ENCODE peak calls at places on chromosome 1, in ten cellular contexts. One of them, this sample, is unnamed. For H3K4me1, the result is how much of the 10 kb centered on the place peaks cover.

GRCh38 chr1:6574818-6575217 is 5.0 kb upstream of the ZBTB48 start:
- DNase-seq in IMR-90: no peak
- DNase-seq in HCT116: no peak
- DNase-seq in psoas muscle: no peak
- DNase-seq in A549: no peak
- DNase-seq in OCI-LY7: no peak
- DNase-seq in thoracic aorta: no peak
- DNase-seq in ovary: no peak
- DNase-seq in pancreas: no peak
- DNase-seq in endodermal cell: no peak
- DNase-seq in this sample: no peak

GRCh38 chr1:207027221-207027777 is 5.3 kb downstream of the C1orf116 start:
- DNase-seq in IMR-90: peak
- DNase-seq in HCT116: peak
- DNase-seq in psoas muscle: no peak
- DNase-seq in A549: peak
- DNase-seq in OCI-LY7: no peak
- DNase-seq in thoracic aorta: no peak
- DNase-seq in ovary: no peak
- DNase-seq in pancreas: no peak
- DNase-seq in endodermal cell: no peak
- DNase-seq in this sample: peak

GRCh38 chr1:152960452-152961044 is 9.9 kb upstream of the SPRR4 start:
- DNase-seq in IMR-90: no peak
- DNase-seq in HCT116: no peak
- DNase-seq in psoas muscle: no peak
- DNase-seq in A549: no peak
- DNase-seq in OCI-LY7: no peak
- DNase-seq in thoracic aorta: no peak
- DNase-seq in ovary: no peak
- DNase-seq in pancreas: peak
- DNase-seq in endodermal cell: peak
- DNase-seq in this sample: no peak

GRCh38 chr1:21868482-21868881 is 56.4 kb downstream of the LDLRAD2 start:
- DNase-seq in IMR-90: no peak
- DNase-seq in HCT116: no peak
- DNase-seq in psoas muscle: peak
- DNase-seq in A549: no peak
- DNase-seq in OCI-LY7: no peak
- DNase-seq in thoracic aorta: no peak
- DNase-seq in ovary: no peak
- DNase-seq in pancreas: no peak
- DNase-seq in endodermal cell: no peak
- DNase-seq in this sample: no peak

GRCh38 chr1:3069491-3070303 is 694 bp downstream of the PRDM16 start:
- DNase-seq in IMR-90: peak
- DNase-seq in HCT116: peak
- DNase-seq in psoas muscle: peak
- DNase-seq in A549: peak
- DNase-seq in OCI-LY7: no peak
- DNase-seq in thoracic aorta: no peak
- DNase-seq in ovary: peak
- DNase-seq in pancreas: peak
- DNase-seq in endodermal cell: peak
- DNase-seq in this sample: no peak

GRCh38 chr1:34982820-34983376 is 2.2 kb downstream of the TMEM35B start:
- DNase-seq in IMR-90: no peak
- DNase-seq in HCT116: no peak
- DNase-seq in psoas muscle: no peak
- DNase-seq in A549: no peak
- DNase-seq in OCI-LY7: peak
- DNase-seq in thoracic aorta: no peak
- DNase-seq in ovary: no peak
- DNase-seq in pancreas: no peak
- DNase-seq in endodermal cell: no peak
- DNase-seq in this sample: no peak

GRCh38 chr1:47818682-47819502 is 178.3 kb downstream of the TRABD2B start:
- DNase-seq in IMR-90: no peak
- DNase-seq in HCT116: no peak
- DNase-seq in psoas muscle: peak
- DNase-seq in A549: no peak
- DNase-seq in OCI-LY7: no peak
- DNase-seq in thoracic aorta: no peak
- DNase-seq in ovary: no peak
- DNase-seq in pancreas: no peak
- DNase-seq in endodermal cell: no peak
- DNase-seq in this sample: no peak

GRCh38 chr1:25549273-25550154 is 6.1 kb downstream of the LDLRAP1 start:
- DNase-seq in IMR-90: peak
- DNase-seq in HCT116: peak
- DNase-seq in psoas muscle: peak
- DNase-seq in A549: no peak
- DNase-seq in OCI-LY7: peak
- DNase-seq in thoracic aorta: no peak
- DNase-seq in ovary: no peak
- DNase-seq in pancreas: peak
- DNase-seq in endodermal cell: peak
- DNase-seq in this sample: peak

GRCh38 chr1:14437410-14437913 is 161.0 kb upstream of the KAZN start:
- DNase-seq in IMR-90: no peak
- DNase-seq in HCT116: no peak
- DNase-seq in psoas muscle: no peak
- DNase-seq in A549: no peak
- DNase-seq in OCI-LY7: no peak
- DNase-seq in thoracic aorta: no peak
- DNase-seq in ovary: no peak
- DNase-seq in pancreas: no peak
- DNase-seq in endodermal cell: no peak
- DNase-seq in this sample: no peak

GRCh38 chr1:39574646-39575045 is 1.9 kb downstream of the PABPC4 start:
- DNase-seq in IMR-90: peak
- DNase-seq in HCT116: no peak
- DNase-seq in psoas muscle: peak
- DNase-seq in A549: no peak
- DNase-seq in OCI-LY7: no peak
- DNase-seq in thoracic aorta: no peak
- DNase-seq in ovary: no peak
- DNase-seq in pancreas: no peak
- DNase-seq in endodermal cell: no peak
- DNase-seq in this sample: no peak

GRCh38 chr1:240928265-240928664 is 316.3 kb upstream of the GREM2 start:
- DNase-seq in IMR-90: no peak
- DNase-seq in HCT116: no peak
- DNase-seq in psoas muscle: no peak
- DNase-seq in A549: no peak
- DNase-seq in OCI-LY7: no peak
- DNase-seq in thoracic aorta: no peak
- DNase-seq in ovary: no peak
- DNase-seq in pancreas: no peak
- DNase-seq in endodermal cell: no peak
- DNase-seq in this sample: no peak

GRCh38 chr1:179141592-179142244 is 59.8 kb downstream of the TOR3A start:
- DNase-seq in IMR-90: peak
- DNase-seq in HCT116: no peak
- DNase-seq in psoas muscle: no peak
- DNase-seq in A549: no peak
- DNase-seq in OCI-LY7: no peak
- DNase-seq in thoracic aorta: no peak
- DNase-seq in ovary: no peak
- DNase-seq in pancreas: no peak
- DNase-seq in endodermal cell: no peak
- DNase-seq in this sample: peak

GRCh38 chr1:59502009-59502691 is 205.3 kb downstream of the FGGY start:
- DNase-seq in IMR-90: no peak
- DNase-seq in HCT116: no peak
- DNase-seq in psoas muscle: no peak
- DNase-seq in A549: no peak
- DNase-seq in OCI-LY7: no peak
- DNase-seq in thoracic aorta: no peak
- DNase-seq in ovary: no peak
- DNase-seq in pancreas: no peak
- DNase-seq in endodermal cell: no peak
- DNase-seq in this sample: peak

GRCh38 chr1:15325375-15326085 is 78.5 kb downstream of the FHAD1 start:
- DNase-seq in IMR-90: no peak
- DNase-seq in HCT116: no peak
- DNase-seq in psoas muscle: no peak
- DNase-seq in A549: no peak
- DNase-seq in OCI-LY7: no peak
- DNase-seq in thoracic aorta: no peak
- DNase-seq in ovary: no peak
- DNase-seq in pancreas: no peak
- DNase-seq in endodermal cell: no peak
- DNase-seq in this sample: no peak

GRCh38 chr1:243526180-243526579 is 270.3 kb downstream of the SDCCAG8 start:
- DNase-seq in IMR-90: no peak
- DNase-seq in HCT116: no peak
- DNase-seq in psoas muscle: no peak
- DNase-seq in A549: no peak
- DNase-seq in OCI-LY7: no peak
- DNase-seq in thoracic aorta: no peak
- DNase-seq in ovary: no peak
- DNase-seq in pancreas: no peak
- DNase-seq in endodermal cell: no peak
- DNase-seq in this sample: no peak

GRCh38 chr1:210250665-210250997 is 18.0 kb downstream of the SERTAD4 start:
- DNase-seq in IMR-90: no peak
- DNase-seq in HCT116: no peak
- DNase-seq in psoas muscle: no peak
- DNase-seq in A549: peak
- DNase-seq in OCI-LY7: no peak
- DNase-seq in thoracic aorta: no peak
- DNase-seq in ovary: no peak
- DNase-seq in pancreas: no peak
- DNase-seq in endodermal cell: peak
- DNase-seq in this sample: no peak

GRCh38 chr1:8712413-8713229 is 104.8 kb downstream of the RERE start:
- DNase-seq in IMR-90: peak
- DNase-seq in HCT116: no peak
- DNase-seq in psoas muscle: no peak
- DNase-seq in A549: peak
- DNase-seq in OCI-LY7: peak
- DNase-seq in thoracic aorta: no peak
- DNase-seq in ovary: no peak
- DNase-seq in pancreas: no peak
- DNase-seq in endodermal cell: no peak
- DNase-seq in this sample: peak
- TF ChIP-seq CTCF in IMR-90: no peak
- TF ChIP-seq CTCF in HCT116: no peak
- TF ChIP-seq CTCF in psoas muscle: no peak
- TF ChIP-seq CTCF in A549: no peak
- TF ChIP-seq CTCF in OCI-LY7: no peak
- TF ChIP-seq CTCF in thoracic aorta: no peak
- TF ChIP-seq CTCF in ovary: no peak
- TF ChIP-seq CTCF in pancreas: no peak
- TF ChIP-seq CTCF in endodermal cell: no peak
- TF ChIP-seq CTCF in this sample: no peak

GRCh38 chr1:65791860-65792670 is 630 bp upstream of the PDE4B start:
- DNase-seq in IMR-90: peak
- DNase-seq in HCT116: no peak
- DNase-seq in psoas muscle: peak
- DNase-seq in A549: no peak
- DNase-seq in OCI-LY7: no peak
- DNase-seq in thoracic aorta: no peak
- DNase-seq in ovary: no peak
- DNase-seq in pancreas: no peak
- DNase-seq in endodermal cell: peak
- DNase-seq in this sample: no peak
- H3K27ac ChIP-seq in IMR-90: no peak
- H3K27ac ChIP-seq in HCT116: no peak
- H3K27ac ChIP-seq in psoas muscle: no peak
- H3K27ac ChIP-seq in A549: no peak
- H3K27ac ChIP-seq in OCI-LY7: no peak
- H3K27ac ChIP-seq in thoracic aorta: no peak
- H3K27ac ChIP-seq in ovary: no peak
- H3K27ac ChIP-seq in pancreas: no peak
- H3K27ac ChIP-seq in endodermal cell: no peak
- H3K27ac ChIP-seq in this sample: no peak

DNA sequence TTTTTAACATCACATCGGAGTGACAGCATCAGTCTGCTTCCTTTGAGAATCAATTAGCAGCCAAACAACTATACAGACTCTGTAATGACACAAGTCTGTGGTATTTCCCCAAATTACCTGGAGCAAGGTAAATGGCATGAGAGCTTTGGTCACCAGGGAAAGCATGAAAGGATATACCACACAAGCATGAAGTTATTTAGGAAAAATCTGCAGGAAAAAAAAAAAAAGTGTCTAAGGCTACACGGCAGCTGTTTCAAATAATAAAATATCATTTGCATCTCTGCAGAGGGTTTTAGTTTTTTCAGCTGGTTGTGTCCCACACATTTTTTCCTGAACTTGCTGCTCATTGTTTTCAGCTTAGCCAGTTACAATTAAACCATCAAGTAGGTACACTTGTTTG is 234.7 kb downstream of the TTLL7 start:
- DNase-seq in IMR-90: no peak
- DNase-seq in HCT116: no peak
- DNase-seq in psoas muscle: no peak
- DNase-seq in A549: no peak
- DNase-seq in OCI-LY7: peak
- DNase-seq in thoracic aorta: no peak
- DNase-seq in ovary: no peak
- DNase-seq in pancreas: no peak
- DNase-seq in endodermal cell: no peak
- DNase-seq in this sample: no peak
- H3K4me1 ChIP-seq in IMR-90: under half
- H3K4me1 ChIP-seq in HCT116: under half
- H3K4me1 ChIP-seq in psoas muscle: under half
- H3K4me1 ChIP-seq in A549: under half
- H3K4me1 ChIP-seq in OCI-LY7: half or more
- H3K4me1 ChIP-seq in thoracic aorta: under half
- H3K4me1 ChIP-seq in ovary: under half
- H3K4me1 ChIP-seq in pancreas: under half
- H3K4me1 ChIP-seq in endodermal cell: under half
- H3K4me1 ChIP-seq in this sample: under half

DNA sequence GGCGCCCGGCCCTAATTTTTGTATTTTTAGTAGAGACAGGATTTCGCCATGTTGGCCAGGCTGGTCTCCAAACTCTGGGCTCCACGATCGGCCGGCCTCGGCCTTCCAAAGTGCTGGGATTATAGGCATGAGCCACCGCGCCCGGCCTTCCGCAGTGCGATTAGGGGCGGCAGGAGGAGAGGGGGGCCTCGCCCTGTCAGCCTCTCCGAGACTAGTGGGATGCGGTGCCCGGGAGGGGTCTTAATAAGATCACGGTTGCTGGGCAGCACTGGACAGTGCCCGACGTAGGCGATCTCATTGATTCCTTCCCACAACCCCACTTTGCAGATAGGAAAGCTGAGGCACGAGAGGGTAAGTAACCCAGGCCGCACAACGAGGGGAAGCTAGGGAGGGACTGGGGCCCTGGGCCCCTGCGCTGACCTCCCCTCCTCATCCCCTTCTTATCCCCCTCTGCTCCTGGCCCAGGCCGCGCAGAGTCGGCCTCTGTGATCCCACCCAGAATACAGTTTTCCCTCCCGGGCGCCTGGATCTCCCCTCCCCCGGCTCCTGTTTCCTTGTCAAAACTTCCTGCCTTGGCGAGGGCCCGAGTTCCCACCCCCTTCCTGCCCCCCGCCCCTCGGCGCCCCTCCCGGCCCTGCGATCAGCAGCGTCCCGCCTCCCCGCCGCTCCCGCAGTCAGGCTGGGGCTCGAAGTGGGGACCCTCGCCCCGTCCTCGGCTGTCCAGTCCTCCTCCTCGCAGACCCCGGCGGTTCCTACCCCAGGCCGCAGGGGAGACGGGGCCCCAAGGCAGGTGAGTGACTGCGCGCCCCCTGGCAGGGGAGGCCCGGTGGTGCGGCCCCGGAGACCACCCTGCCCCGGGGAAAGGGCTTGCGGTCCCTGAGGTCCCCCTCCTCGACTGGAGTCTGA is at the start of gene PEAR1:
- DNase-seq in IMR-90: peak
- DNase-seq in HCT116: no peak
- DNase-seq in psoas muscle: peak
- DNase-seq in A549: no peak
- DNase-seq in OCI-LY7: no peak
- DNase-seq in thoracic aorta: no peak
- DNase-seq in ovary: peak
- DNase-seq in pancreas: no peak
- DNase-seq in endodermal cell: peak
- DNase-seq in this sample: no peak
- TF ChIP-seq CTCF in IMR-90: peak
- TF ChIP-seq CTCF in HCT116: no peak
- TF ChIP-seq CTCF in psoas muscle: no peak
- TF ChIP-seq CTCF in A549: no peak
- TF ChIP-seq CTCF in OCI-LY7: no peak
- TF ChIP-seq CTCF in thoracic aorta: no peak
- TF ChIP-seq CTCF in ovary: no peak
- TF ChIP-seq CTCF in pancreas: no peak
- TF ChIP-seq CTCF in endodermal cell: peak
- TF ChIP-seq CTCF in this sample: no peak